ENCODE peak calls at places on chromosomes 12 and 14, in four cellular contexts. H, N, K and T are unnamed samples.

GRCh38 chr12:20822415-20822814 is 11.9 kb downstream of the SLCO1B3 start:
- DNase-seq in K (no peak), H (no peak), N (no peak), T (no peak)

GRCh38 chr12:104547239-104547638 is 90.5 kb downstream of the CHST11 start:
- DNase-seq in K (no peak), H (no peak), N (no peak), T (no peak)

GRCh38 chr14:76500011-76500410 is 124.1 kb downstream of the ESRRB start:
- DNase-seq in H (no peak), K (no peak), N (peak; percentile 20), T (no peak)

GRCh38 chr14:101505216-101505970 is 55.9 kb upstream of the DIO3 start:
- DNase-seq in N (no peak), K (no peak), H (no peak), T (no peak)

GRCh38 chr14:36701144-36701543 is 39.5 kb downstream of the PAX9 start:
- DNase-seq in K (no peak), H (no peak), N (no peak), T (no peak)

GRCh38 chr14:75972729-75973480 is 8.9 kb downstream of the TGFB3 start:
- DNase-seq in N (no peak), H (no peak), K (no peak), T (no peak)

GRCh38 chr12:75322464-75322863 is 7.7 kb downstream of the CAPS2 start:
- DNase-seq in N (peak; percentile 89), K (peak; percentile 69), H (no peak), T (no peak)

GRCh38 chr12:124694846-124695497 is 127.6 kb upstream of the NCOR2 start:
- DNase-seq in K (no peak), N (peak; percentile 91), H (no peak), T (no peak)

GRCh38 chr14:36784541-36784940 is 122.9 kb downstream of the PAX9 start:
- DNase-seq in K (peak; percentile 3), N (peak; percentile 3), H (no peak), T (no peak)

GRCh38 chr12:24038211-24038997 is 88.9 kb upstream of the SOX5 start:
- DNase-seq in H (no peak), N (no peak), K (peak; percentile 48), T (no peak)

GRCh38 chr12:78181544-78182162 is 351.0 kb downstream of the NAV3 start:
- DNase-seq in H (no peak), K (peak; percentile 16), N (peak; percentile 48), T (no peak)

GRCh38 chr14:89349196-89350008 is 67.6 kb downstream of the FOXN3 start:
- DNase-seq in H (no peak), K (peak; percentile 76), N (no peak), T (peak; percentile 76)

GRCh38 chr12:63301311-63301710 is 150.3 kb upstream of the AVPR1A start:
- DNase-seq in N (no peak), H (no peak), K (peak; percentile 26), T (no peak)

GRCh38 chr12:123149088-123149827 is 1.6 kb downstream of the PITPNM2 start:
- DNase-seq in H (no peak), K (peak; percentile 38), N (no peak), T (no peak)

GRCh38 chr12:116698131-116698495 is 39.8 kb downstream of the SPRING1 start:
- DNase-seq in N (no peak), K (no peak), H (no peak), T (no peak)

GRCh38 chr14:55773297-55773696 is 193.3 kb downstream of the KTN1 start:
- DNase-seq in N (no peak), K (no peak), H (no peak), T (no peak)

GRCh38 chr14:100826371-100827139 is 637 bp downstream of the MEG3 start:
- DNase-seq in H (no peak), N (no peak), K (no peak), T (no peak)

GRCh38 chr12:118520954-118521353 is 144.6 kb downstream of the SUDS3 start:
- DNase-seq in H (no peak), N (no peak), K (no peak), T (no peak)

GRCh38 chr14:34181308-34181707 is 230.4 kb upstream of the EGLN3 start:
- DNase-seq in N (no peak), H (no peak), K (no peak), T (no peak)

GRCh38 chr12:124510301-124510970 is 57.0 kb downstream of the NCOR2 start:
- DNase-seq in K (no peak), H (no peak), N (no peak), T (no peak)

GRCh38 chr14:55271572-55272414 is 572 bp downstream of the FBXO34 start:
- DNase-seq in N (peak; percentile 84), K (peak; percentile 92), H (peak; percentile 75), T (peak; percentile 52)

GRCh38 chr14:89566644-89567411 is 149.8 kb upstream of the FOXN3 start:
- DNase-seq in H (no peak), N (no peak), K (no peak), T (no peak)

GRCh38 chr12:47397664-47398281 is 308.1 kb downstream of the RPAP3 start:
- DNase-seq in H (no peak), K (peak; percentile 64), N (peak; percentile 76), T (no peak)

GRCh38 chr12:41486718-41487117 is 298.6 kb downstream of the PDZRN4 start:
- DNase-seq in N (peak; percentile 27), H (no peak), K (peak; percentile 4), T (no peak)

GRCh38 chr14:23306412-23307145 is at the start of gene BCL2L2:
- DNase-seq in N (peak; percentile 84), H (peak; percentile 90), K (peak; percentile 95), T (peak; percentile 86)
- H4K91ac ChIP-seq in N (peak within 1 kb of the TSS; percentile 81), H (peak within 1 kb of the TSS; percentile 47), K (peak within 1 kb of the TSS; percentile 81), T (no peak within 1 kb of the TSS)

GRCh38 chr14:63881926-63882325 is 29.1 kb downstream of the SYNE2 start:
- DNase-seq in K (no peak), N (no peak), H (no peak), T (no peak)
- H4K91ac ChIP-seq in K (no peak overlapping the region), N (no peak overlapping the region), H (peak overlapping the region; percentile 34), T (no peak overlapping the region)

GRCh38 chr14:74627071-74627470 is 15.0 kb upstream of the LTBP2 start:
- DNase-seq in N (no peak), K (no peak), H (no peak), T (no peak)

GRCh38 chr14:74634481-74634880 is 22.4 kb upstream of the LTBP2 start:
- DNase-seq in H (no peak), N (peak; percentile 40), K (no peak), T (no peak)

GRCh38 chr14:74628418-74628817 is 16.4 kb upstream of the LTBP2 start:
- DNase-seq in N (no peak), H (no peak), K (no peak), T (no peak)

GRCh38 chr14:74634964-74635363 is 22.9 kb upstream of the LTBP2 start:
- DNase-seq in K (no peak), H (no peak), N (no peak), T (no peak)

GRCh38 chr14:74630881-74631690 is 19.0 kb upstream of the LTBP2 start:
- DNase-seq in K (peak; percentile 85), N (peak; percentile 69), H (no peak), T (no peak)
- H4K91ac ChIP-seq in K (peak overlapping the region; percentile 62), N (peak overlapping the region; percentile 83), H (no peak overlapping the region), T (no peak overlapping the region)

GRCh38 chr14:49999826-50000214 is 106.9 kb downstream of the ARF6 start:
- DNase-seq in N (no peak), H (no peak), K (no peak), T (no peak)

GRCh38 chr14:49999216-49999761 is 106.4 kb downstream of the ARF6 start:
- DNase-seq in K (peak; percentile 96), N (peak; percentile 88), H (no peak), T (no peak)

GRCh38 chr14:50001999-50002925 is 109.4 kb downstream of the ARF6 start:
- DNase-seq in N (no peak), K (no peak), H (no peak), T (no peak)

GRCh38 chr14:50001146-50001998 is 108.5 kb downstream of the ARF6 start:
- DNase-seq in K (peak; percentile 94), N (peak; percentile 70), H (peak; percentile 61), T (no peak)

GRCh38 chr14:50000215-50001145 is 107.6 kb downstream of the ARF6 start:
- DNase-seq in H (peak; percentile 55), K (peak; percentile 96), N (peak; percentile 84), T (no peak)
- H4K91ac ChIP-seq in H (peak overlapping the region; percentile 49), K (peak overlapping the region; percentile 67), N (peak overlapping the region; percentile 98), T (no peak overlapping the region)

GRCh38 chr12:131990980-131991305 is 41.2 kb downstream of the EP400 start:
- DNase-seq in H (peak; percentile 61), N (no peak), K (no peak), T (no peak)

GRCh38 chr12:131990066-131990979 is 40.6 kb downstream of the EP400 start:
- DNase-seq in K (no peak), H (peak; percentile 55), N (no peak), T (peak; percentile 77)

GRCh38 chr12:131988054-131988796 is 38.5 kb downstream of the EP400 start:
- DNase-seq in H (peak; percentile 43), K (no peak), N (no peak), T (no peak)

GRCh38 chr12:131987552-131987951 is 37.8 kb downstream of the EP400 start:
- DNase-seq in N (no peak), H (peak; percentile 35), K (no peak), T (no peak)

DNA sequence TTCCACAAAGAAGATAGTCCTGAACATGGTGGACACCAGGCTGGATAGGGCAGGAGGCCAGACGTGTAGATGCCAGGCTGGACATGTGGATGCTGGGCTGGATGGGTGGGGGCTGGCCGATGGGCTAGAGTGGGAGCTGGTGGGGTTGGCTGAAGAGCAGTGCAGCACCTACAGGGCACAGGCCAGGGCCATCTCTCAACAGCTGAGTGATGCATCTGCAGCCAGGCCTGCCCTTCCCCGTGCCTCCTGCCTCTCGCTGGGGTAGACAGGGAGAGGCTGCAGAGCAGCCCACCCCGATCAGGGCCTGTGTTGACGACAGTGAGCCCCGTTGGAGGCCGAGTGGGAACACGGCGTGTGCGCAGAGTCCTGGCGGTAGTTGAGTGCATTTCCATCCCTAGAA is 39.3 kb downstream of the EP400 start:
- DNase-seq in H (peak; percentile 40), K (no peak), N (no peak), T (no peak)
- H4K91ac ChIP-seq in H (peak overlapping the region; percentile 69), K (peak overlapping the region; percentile 2), N (no peak overlapping the region), T (no peak overlapping the region)

GRCh38 chr12:65537978-65538377 is 259.5 kb downstream of the MSRB3 start:
- DNase-seq in H (no peak), N (no peak), K (no peak), T (no peak)
- H4K91ac ChIP-seq in H (no peak overlapping the region), N (peak overlapping the region; percentile 94), K (peak overlapping the region; percentile 22), T (no peak overlapping the region)